ENCODE peak calls at places on chromosome 10, in seven cellular contexts. S, R, G, X, Q, P and T are unnamed samples.

GRCh38 chr10:97718659-97719142 is 5.2 kb downstream of the MARVELD1 start:
- DNase-seq in X (peak), Q (peak), R (peak), S (peak), P (peak), G (peak), T (peak)

GRCh38 chr10:71081912-71082311 is 130.5 kb upstream of the UNC5B start:
- DNase-seq in X (no peak), S (no peak), G (no peak), R (no peak), Q (no peak), P (peak), T (no peak)

GRCh38 chr10:110147961-110148360 is 59.4 kb upstream of the MXI1 start:
- DNase-seq in G (no peak), X (no peak), R (no peak), Q (no peak), S (no peak), P (no peak), T (no peak)

GRCh38 chr10:59557052-59557451 is 152.6 kb downstream of the SLC16A9 start:
- DNase-seq in R (no peak), S (peak), X (no peak), G (no peak), Q (no peak), P (peak), T (no peak)

GRCh38 chr10:43901302-43901701 is 252.6 kb upstream of the ZNF32 start:
- DNase-seq in P (no peak), Q (peak), X (no peak), R (no peak), G (no peak), S (peak), T (peak)

GRCh38 chr10:45308707-45309106 is 6.7 kb downstream of the OR13A1 start:
- DNase-seq in S (no peak), G (no peak), P (no peak), X (no peak), R (no peak), Q (no peak), T (no peak)

GRCh38 chr10:86209726-86210125 is 156.9 kb downstream of the GRID1 start:
- DNase-seq in P (no peak), S (no peak), Q (no peak), X (no peak), R (no peak), G (peak), T (no peak)

GRCh38 chr10:63115732-63116383 is 17.3 kb upstream of the NRBF2 start:
- DNase-seq in P (peak), X (peak), S (peak), Q (peak), R (peak), G (peak), T (peak)

GRCh38 chr10:62386401-62387320 is 12.5 kb downstream of the ZNF365 start:
- DNase-seq in S (no peak), Q (peak), R (no peak), P (no peak), X (peak), G (no peak), T (peak)

GRCh38 chr10:7587168-7587864 is 79.5 kb downstream of the ITIH5 start:
- DNase-seq in S (no peak), Q (no peak), P (no peak), G (no peak), R (no peak), X (no peak), T (no peak)

GRCh38 chr10:50740351-50740688 is 584 bp downstream of the ASAH2B start:
- DNase-seq in R (no peak), S (peak), Q (peak), X (peak), P (peak), G (no peak), T (peak)

GRCh38 chr10:122530177-122530576 is 30.4 kb upstream of the DMBT1 start:
- DNase-seq in X (peak), G (no peak), R (peak), Q (no peak), P (no peak), S (no peak), T (no peak)

GRCh38 chr10:121684276-121684675 is 86.0 kb upstream of the FGFR2 start:
- DNase-seq in S (peak), Q (no peak), R (no peak), P (no peak), G (no peak), X (no peak), T (peak)

GRCh38 chr10:43202657-43203490 is 64.0 kb downstream of the RASGEF1A start:
- DNase-seq in Q (no peak), S (no peak), R (peak), G (peak), X (no peak), P (peak), T (no peak)

GRCh38 chr10:128885573-128886555 is 581.2 kb upstream of the MGMT start:
- DNase-seq in X (no peak), G (no peak), S (no peak), R (no peak), P (no peak), Q (no peak), T (no peak)

GRCh38 chr10:103680869-103681236 is 174.5 kb downstream of the SH3PXD2A start:
- DNase-seq in Q (no peak), S (no peak), G (no peak), P (no peak), R (no peak), X (no peak), T (peak)

GRCh38 chr10:70685461-70685911 is 13.2 kb downstream of the ADAMTS14 start:
- DNase-seq in S (no peak), P (no peak), R (no peak), G (no peak), X (no peak), Q (no peak), T (no peak)

GRCh38 chr10:60846173-60846572 is 67.9 kb downstream of the CDK1 start:
- DNase-seq in G (no peak), X (peak), Q (peak), R (no peak), P (no peak), S (peak), T (peak)

GRCh38 chr10:78178940-78179339 is 145.3 kb downstream of the RPS24 start:
- DNase-seq in S (peak), P (no peak), X (peak), G (peak), Q (peak), R (peak), T (no peak)

GRCh38 chr10:33303988-33304387 is 30.5 kb downstream of the NRP1 start:
- DNase-seq in R (no peak), Q (no peak), X (no peak), G (no peak), P (no peak), S (no peak), T (peak)

GRCh38 chr10:97101166-97101940 is 84.4 kb downstream of the SLIT1 start:
- DNase-seq in Q (no peak), X (no peak), G (no peak), S (no peak), R (no peak), P (no peak), T (no peak)

GRCh38 chr10:102157224-102157623 is 5.0 kb downstream of the NOLC1 start:
- DNase-seq in G (no peak), X (no peak), P (no peak), S (no peak), R (no peak), Q (no peak), T (no peak)

GRCh38 chr10:78316451-78316931 is 282.8 kb downstream of the RPS24 start:
- DNase-seq in G (no peak), Q (peak), P (no peak), R (no peak), S (peak), X (no peak), T (peak)

GRCh38 chr10:51980752-51981151 is 281.4 kb upstream of the CSTF2T start:
- DNase-seq in Q (no peak), R (no peak), P (no peak), G (no peak), S (no peak), X (no peak), T (no peak)

GRCh38 chr10:25029519-25029918 is 13.1 kb downstream of the THNSL1 start:
- DNase-seq in X (no peak), G (no peak), Q (no peak), S (no peak), R (no peak), P (no peak), T (no peak)

GRCh38 chr10:108782411-108782810 is 1140.9 kb downstream of the XPNPEP1 start:
- DNase-seq in G (no peak), R (no peak), P (no peak), X (no peak), Q (peak), S (no peak), T (peak)

GRCh38 chr10:98611432-98611831 is 164.7 kb upstream of the HPS1 start:
- DNase-seq in R (no peak), S (no peak), Q (no peak), G (no peak), X (no peak), P (no peak), T (peak)

GRCh38 chr10:78171633-78172032 is 138.0 kb downstream of the RPS24 start:
- DNase-seq in G (no peak), Q (no peak), X (no peak), P (no peak), S (no peak), R (no peak), T (no peak)

GRCh38 chr10:132057191-132057681 is 8.5 kb upstream of the JAKMIP3 start:
- DNase-seq in G (no peak), Q (no peak), X (no peak), P (no peak), S (no peak), R (no peak), T (no peak)

GRCh38 chr10:109974509-109975191 is 33.1 kb upstream of the ADD3 start:
- DNase-seq in X (no peak), P (peak), S (no peak), Q (peak), R (no peak), G (no peak), T (no peak)

GRCh38 chr10:125151824-125152634 is 8.3 kb downstream of the CTBP2 start:
- DNase-seq in P (peak), S (no peak), Q (no peak), X (no peak), G (peak), R (no peak), T (no peak)

GRCh38 chr10:110568055-110568735 is 700 bp downstream of the SMC3 start:
- DNase-seq in R (no peak), X (peak), S (peak), G (peak), P (no peak), Q (no peak), T (peak)

GRCh38 chr10:133475821-133476640 is 22.3 kb downstream of the SCART1 start:
- DNase-seq in R (no peak), X (no peak), Q (no peak), P (no peak), S (no peak), G (no peak), T (no peak)

GRCh38 chr10:132959296-132959961 is 17.1 kb upstream of the CFAP46 start:
- DNase-seq in R (no peak), S (no peak), G (no peak), X (no peak), P (peak), Q (no peak), T (no peak)

GRCh38 chr10:22984066-22984465 is 56.2 kb downstream of the ARMC3 start:
- DNase-seq in X (peak), R (no peak), S (peak), P (no peak), Q (peak), G (no peak), T (peak)

GRCh38 chr10:84665883-84666463 is 337.6 kb downstream of the CCSER2 start:
- DNase-seq in P (peak), X (no peak), R (peak), S (no peak), Q (no peak), G (peak), T (no peak)

GRCh38 chr10:46254007-46254383 is 32.8 kb upstream of the ANTXRL start:
- DNase-seq in Q (no peak), P (no peak), R (no peak), S (no peak), G (no peak), X (no peak), T (no peak)

GRCh38 chr10:974038-974784 is 14.0 kb upstream of the GTPBP4 start:
- DNase-seq in P (no peak), G (peak), Q (peak), R (peak), X (peak), S (no peak), T (no peak)

GRCh38 chr10:91251430-91252056 is 31.1 kb downstream of the PCGF5 start:
- DNase-seq in Q (peak), R (peak), P (peak), X (peak), G (no peak), S (peak), T (peak)

GRCh38 chr10:91250341-91250740 is 29.9 kb downstream of the PCGF5 start:
- DNase-seq in S (no peak), G (no peak), P (no peak), X (no peak), Q (no peak), R (no peak), T (no peak)

GRCh38 chr10:91249700-91250099 is 29.2 kb downstream of the PCGF5 start:
- DNase-seq in X (no peak), G (no peak), Q (peak), P (no peak), S (no peak), R (no peak), T (no peak)

GRCh38 chr10:91242940-91243339 is 22.5 kb downstream of the PCGF5 start:
- DNase-seq in P (no peak), Q (no peak), S (no peak), G (no peak), X (no peak), R (no peak), T (no peak)

GRCh38 chr10:91247360-91248111 is 27.1 kb downstream of the PCGF5 start:
- DNase-seq in G (no peak), S (peak), X (peak), P (no peak), R (no peak), Q (peak), T (peak)
- H3K4me3 ChIP-seq in G (no peak), S (no peak), X (no peak), P (no peak), R (no peak), Q (no peak), T (no peak)

GRCh38 chr10:34677591-34677990 is 137.5 kb downstream of the PARD3 start:
- DNase-seq in R (no peak), P (no peak), Q (no peak), G (no peak), S (no peak), X (no peak), T (no peak)
- TF ChIP-seq CTCF in R (no peak), P (no peak), Q (no peak), G (no peak), S (no peak), X (no peak), T (no peak)

DNA sequence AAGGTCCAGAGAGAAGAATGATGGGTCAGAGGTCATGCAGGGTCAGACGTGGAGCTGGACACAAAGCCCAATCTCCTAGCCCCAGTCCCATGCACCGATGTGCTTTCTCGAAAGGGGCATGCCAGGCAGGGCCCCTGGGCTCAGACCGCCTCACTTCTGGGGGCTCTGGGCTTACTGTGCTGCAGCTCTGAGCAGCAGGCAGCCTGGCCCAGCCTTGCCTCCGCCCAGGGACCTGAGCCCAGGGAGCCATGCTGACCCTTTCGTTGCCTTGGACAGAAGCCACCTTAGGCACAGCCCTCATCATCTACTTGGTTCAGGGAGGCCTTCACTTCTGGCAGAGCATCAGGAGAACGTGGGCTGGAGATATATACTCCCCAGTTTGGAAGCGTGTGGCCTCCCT is 161.2 kb downstream of the GRK5 start:
- DNase-seq in G (no peak), Q (peak), R (no peak), P (no peak), S (no peak), X (no peak), T (no peak)
- H3K4me3 ChIP-seq in G (no peak), Q (no peak), R (no peak), P (no peak), S (no peak), X (no peak), T (no peak)

GRCh38 chr10:73955719-73956118 is 42.2 kb upstream of the VCL start:
- DNase-seq in G (no peak), Q (no peak), X (no peak), P (no peak), R (no peak), S (no peak), T (no peak)
- TF ChIP-seq CTCF in G (no peak), Q (no peak), X (no peak), P (no peak), R (no peak), S (no peak), T (no peak)

DNA sequence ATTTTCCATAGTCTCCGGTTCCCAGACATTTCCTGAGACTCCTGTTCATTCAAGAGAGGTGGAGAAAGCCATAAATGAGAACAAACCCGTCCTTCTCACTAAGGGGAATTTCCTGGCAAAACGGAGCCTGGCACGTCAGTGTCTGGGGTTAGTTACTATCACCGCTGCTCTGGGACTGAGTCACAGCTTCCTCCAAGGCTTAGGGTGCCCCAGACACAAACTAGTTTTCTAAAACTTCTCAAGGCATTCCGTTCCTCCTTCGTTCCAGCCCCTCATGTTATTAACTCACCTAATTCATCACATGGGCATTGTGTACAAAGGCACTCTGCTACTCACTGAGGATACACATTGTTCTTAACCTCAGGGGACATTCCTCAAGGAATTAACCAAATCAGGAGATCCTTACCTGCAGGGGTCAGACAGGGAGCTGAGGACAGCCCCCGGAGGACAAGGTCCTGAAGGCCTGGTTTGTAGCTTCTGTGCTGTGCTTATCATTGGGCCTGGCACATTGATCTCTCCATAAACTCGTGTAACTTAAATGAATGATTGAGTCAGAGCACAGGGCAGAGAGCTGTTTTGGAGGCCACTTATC is 103.0 kb upstream of the KLF6 start:
- DNase-seq in R (peak), P (no peak), Q (peak), X (peak), G (no peak), S (peak), T (peak)
- H3K4me3 ChIP-seq in R (no peak), P (no peak), Q (no peak), X (no peak), G (no peak), S (no peak), T (no peak)

GRCh38 chr10:67696029-67696428 is at the start of gene CTNNA3:
- DNase-seq in S (no peak), G (no peak), R (no peak), Q (peak), P (no peak), X (no peak), T (no peak)
- TF ChIP-seq CTCF in S (no peak), G (no peak), R (no peak), Q (no peak), P (no peak), X (no peak), T (no peak)